ENCODE peak calls at places on chromosome 1, in nine cellular contexts. One of them, this sample, is unnamed.

GRCh38 chr1:38204698-38205097 is 158.1 kb upstream of the POU3F1 start:
- DNase-seq in WERI-Rb-1: no peak
- DNase-seq in upper lobe of right lung: no peak
- DNase-seq in dorsolateral prefrontal cortex: no peak
- DNase-seq in MM.1S: no peak
- DNase-seq in fibroblast of lung: no peak
- DNase-seq in SK-N-SH: no peak
- DNase-seq in right atrium auricular region: no peak
- DNase-seq in endodermal cell: no peak
- DNase-seq in this sample: no peak

GRCh38 chr1:41319803-41320711 is 41.2 kb upstream of the FOXO6 start:
- DNase-seq in right atrium auricular region: no peak
- DNase-seq in WERI-Rb-1: peak; percentile 96
- DNase-seq in SK-N-SH: no peak
- DNase-seq in MM.1S: no peak
- DNase-seq in fibroblast of lung: no peak
- DNase-seq in dorsolateral prefrontal cortex: no peak
- DNase-seq in endodermal cell: peak; percentile 54
- DNase-seq in upper lobe of right lung: no peak
- DNase-seq in this sample: peak; percentile 91

GRCh38 chr1:54006508-54006907 is 11.5 kb downstream of the LDLRAD1 start:
- DNase-seq in upper lobe of right lung: peak; percentile 10
- DNase-seq in endodermal cell: no peak
- DNase-seq in SK-N-SH: peak; percentile 11
- DNase-seq in WERI-Rb-1: no peak
- DNase-seq in right atrium auricular region: peak; percentile 1
- DNase-seq in dorsolateral prefrontal cortex: no peak
- DNase-seq in fibroblast of lung: no peak
- DNase-seq in MM.1S: no peak
- DNase-seq in this sample: no peak

GRCh38 chr1:153684892-153685291 is 6.4 kb downstream of the NPR1 start:
- DNase-seq in fibroblast of lung: no peak
- DNase-seq in WERI-Rb-1: no peak
- DNase-seq in upper lobe of right lung: no peak
- DNase-seq in SK-N-SH: no peak
- DNase-seq in MM.1S: no peak
- DNase-seq in right atrium auricular region: no peak
- DNase-seq in endodermal cell: no peak
- DNase-seq in dorsolateral prefrontal cortex: no peak
- DNase-seq in this sample: no peak

GRCh38 chr1:205313681-205314308 is 7.8 kb downstream of the NUAK2 start:
- DNase-seq in MM.1S: peak; percentile 75
- DNase-seq in upper lobe of right lung: peak; percentile 74
- DNase-seq in endodermal cell: peak; percentile 95
- DNase-seq in dorsolateral prefrontal cortex: peak; percentile 41
- DNase-seq in SK-N-SH: no peak
- DNase-seq in WERI-Rb-1: peak; percentile 93
- DNase-seq in right atrium auricular region: peak; percentile 66
- DNase-seq in fibroblast of lung: peak; percentile 70
- DNase-seq in this sample: peak; percentile 94

GRCh38 chr1:225597926-225598575 is 54.9 kb downstream of the ENAH start:
- DNase-seq in WERI-Rb-1: no peak
- DNase-seq in fibroblast of lung: peak; percentile 61
- DNase-seq in upper lobe of right lung: no peak
- DNase-seq in right atrium auricular region: no peak
- DNase-seq in endodermal cell: no peak
- DNase-seq in dorsolateral prefrontal cortex: no peak
- DNase-seq in SK-N-SH: no peak
- DNase-seq in MM.1S: no peak
- DNase-seq in this sample: no peak

GRCh38 chr1:117284408-117285215 is 73.9 kb upstream of the VTCN1 start:
- DNase-seq in upper lobe of right lung: no peak
- DNase-seq in fibroblast of lung: peak; percentile 79
- DNase-seq in endodermal cell: peak; percentile 59
- DNase-seq in WERI-Rb-1: peak; percentile 30
- DNase-seq in dorsolateral prefrontal cortex: no peak
- DNase-seq in SK-N-SH: peak; percentile 62
- DNase-seq in MM.1S: peak; percentile 27
- DNase-seq in right atrium auricular region: no peak
- DNase-seq in this sample: peak; percentile 50

GRCh38 chr1:221663321-221663720 is 78.6 kb downstream of the DUSP10 start:
- DNase-seq in WERI-Rb-1: no peak
- DNase-seq in fibroblast of lung: peak; percentile 19
- DNase-seq in SK-N-SH: no peak
- DNase-seq in upper lobe of right lung: no peak
- DNase-seq in endodermal cell: no peak
- DNase-seq in dorsolateral prefrontal cortex: no peak
- DNase-seq in MM.1S: no peak
- DNase-seq in right atrium auricular region: no peak
- DNase-seq in this sample: no peak

GRCh38 chr1:216447898-216448568 is 24.8 kb upstream of the USH2A start:
- DNase-seq in endodermal cell: no peak
- DNase-seq in dorsolateral prefrontal cortex: no peak
- DNase-seq in upper lobe of right lung: no peak
- DNase-seq in WERI-Rb-1: no peak
- DNase-seq in fibroblast of lung: no peak
- DNase-seq in right atrium auricular region: no peak
- DNase-seq in SK-N-SH: peak; percentile 61
- DNase-seq in MM.1S: peak; percentile 4
- DNase-seq in this sample: no peak

GRCh38 chr1:40036574-40036973 is 4.0 kb upstream of the CAP1 start:
- DNase-seq in right atrium auricular region: peak; percentile 82
- DNase-seq in SK-N-SH: peak; percentile 27
- DNase-seq in MM.1S: no peak
- DNase-seq in WERI-Rb-1: no peak
- DNase-seq in fibroblast of lung: peak; percentile 84
- DNase-seq in dorsolateral prefrontal cortex: peak; percentile 71
- DNase-seq in endodermal cell: no peak
- DNase-seq in upper lobe of right lung: no peak
- DNase-seq in this sample: peak; percentile 45

GRCh38 chr1:243489681-243490080 is 233.8 kb downstream of the SDCCAG8 start:
- DNase-seq in SK-N-SH: no peak
- DNase-seq in endodermal cell: no peak
- DNase-seq in right atrium auricular region: no peak
- DNase-seq in MM.1S: no peak
- DNase-seq in WERI-Rb-1: no peak
- DNase-seq in upper lobe of right lung: no peak
- DNase-seq in dorsolateral prefrontal cortex: no peak
- DNase-seq in fibroblast of lung: no peak
- DNase-seq in this sample: no peak

GRCh38 chr1:86507935-86508582 is 38.8 kb upstream of the CLCA4 start:
- DNase-seq in right atrium auricular region: no peak
- DNase-seq in MM.1S: peak; percentile 19
- DNase-seq in dorsolateral prefrontal cortex: no peak
- DNase-seq in SK-N-SH: no peak
- DNase-seq in upper lobe of right lung: no peak
- DNase-seq in fibroblast of lung: peak; percentile 65
- DNase-seq in WERI-Rb-1: peak; percentile 17
- DNase-seq in endodermal cell: peak; percentile 70
- DNase-seq in this sample: peak; percentile 31

GRCh38 chr1:110482662-110483307 is 31.8 kb downstream of the PROK1 start:
- DNase-seq in MM.1S: no peak
- DNase-seq in endodermal cell: peak; percentile 77
- DNase-seq in fibroblast of lung: no peak
- DNase-seq in WERI-Rb-1: no peak
- DNase-seq in upper lobe of right lung: peak; percentile 81
- DNase-seq in right atrium auricular region: no peak
- DNase-seq in dorsolateral prefrontal cortex: no peak
- DNase-seq in SK-N-SH: no peak
- DNase-seq in this sample: no peak

GRCh38 chr1:25707280-25708016 is 90.9 kb downstream of the MAN1C1 start:
- DNase-seq in fibroblast of lung: no peak
- DNase-seq in upper lobe of right lung: no peak
- DNase-seq in right atrium auricular region: no peak
- DNase-seq in SK-N-SH: peak; percentile 80
- DNase-seq in WERI-Rb-1: no peak
- DNase-seq in endodermal cell: peak; percentile 76
- DNase-seq in dorsolateral prefrontal cortex: no peak
- DNase-seq in MM.1S: no peak
- DNase-seq in this sample: peak; percentile 96

GRCh38 chr1:61428146-61428545 is 296.8 kb downstream of the TM2D1 start:
- DNase-seq in MM.1S: no peak
- DNase-seq in right atrium auricular region: no peak
- DNase-seq in WERI-Rb-1: no peak
- DNase-seq in fibroblast of lung: no peak
- DNase-seq in endodermal cell: no peak
- DNase-seq in dorsolateral prefrontal cortex: no peak
- DNase-seq in upper lobe of right lung: no peak
- DNase-seq in SK-N-SH: no peak
- DNase-seq in this sample: peak; percentile 78

GRCh38 chr1:36366091-36366661 is 19.5 kb downstream of the STK40 start:
- DNase-seq in fibroblast of lung: peak; percentile 55
- DNase-seq in right atrium auricular region: no peak
- DNase-seq in upper lobe of right lung: no peak
- DNase-seq in endodermal cell: peak; percentile 67
- DNase-seq in dorsolateral prefrontal cortex: peak; percentile 84
- DNase-seq in SK-N-SH: peak; percentile 89
- DNase-seq in MM.1S: no peak
- DNase-seq in WERI-Rb-1: peak; percentile 77
- DNase-seq in this sample: peak; percentile 97

GRCh38 chr1:80673935-80674597 is 1126.7 kb upstream of the ADGRL2 start:
- DNase-seq in right atrium auricular region: no peak
- DNase-seq in SK-N-SH: no peak
- DNase-seq in endodermal cell: no peak
- DNase-seq in upper lobe of right lung: no peak
- DNase-seq in MM.1S: no peak
- DNase-seq in dorsolateral prefrontal cortex: no peak
- DNase-seq in WERI-Rb-1: no peak
- DNase-seq in fibroblast of lung: peak; percentile 9
- DNase-seq in this sample: no peak
- H3K4me3 ChIP-seq in right atrium auricular region: no peak overlapping the region
- H3K4me3 ChIP-seq in SK-N-SH: no peak overlapping the region
- H3K4me3 ChIP-seq in endodermal cell: no peak overlapping the region
- H3K4me3 ChIP-seq in upper lobe of right lung: no peak overlapping the region
- H3K4me3 ChIP-seq in MM.1S: no peak overlapping the region
- H3K4me3 ChIP-seq in dorsolateral prefrontal cortex: no peak overlapping the region
- H3K4me3 ChIP-seq in WERI-Rb-1: no peak overlapping the region
- H3K4me3 ChIP-seq in fibroblast of lung: no peak overlapping the region
- H3K4me3 ChIP-seq in this sample: no peak overlapping the region

GRCh38 chr1:8718878-8719361 is 98.5 kb downstream of the RERE start:
- DNase-seq in fibroblast of lung: no peak
- DNase-seq in right atrium auricular region: no peak
- DNase-seq in dorsolateral prefrontal cortex: no peak
- DNase-seq in SK-N-SH: peak; percentile 45
- DNase-seq in WERI-Rb-1: no peak
- DNase-seq in endodermal cell: peak; percentile 62
- DNase-seq in upper lobe of right lung: no peak
- DNase-seq in MM.1S: no peak
- DNase-seq in this sample: no peak

GRCh38 chr1:8720347-8720746 is 97.1 kb downstream of the RERE start:
- DNase-seq in MM.1S: no peak
- DNase-seq in dorsolateral prefrontal cortex: no peak
- DNase-seq in right atrium auricular region: no peak
- DNase-seq in fibroblast of lung: no peak
- DNase-seq in upper lobe of right lung: no peak
- DNase-seq in WERI-Rb-1: no peak
- DNase-seq in SK-N-SH: no peak
- DNase-seq in endodermal cell: no peak
- DNase-seq in this sample: no peak

GRCh38 chr1:8721681-8722324 is 95.6 kb downstream of the RERE start:
- DNase-seq in endodermal cell: no peak
- DNase-seq in MM.1S: no peak
- DNase-seq in upper lobe of right lung: no peak
- DNase-seq in SK-N-SH: no peak
- DNase-seq in WERI-Rb-1: no peak
- DNase-seq in dorsolateral prefrontal cortex: no peak
- DNase-seq in right atrium auricular region: no peak
- DNase-seq in fibroblast of lung: no peak
- DNase-seq in this sample: no peak

GRCh38 chr1:8727809-8728213 is 89.6 kb downstream of the RERE start:
- DNase-seq in endodermal cell: no peak
- DNase-seq in dorsolateral prefrontal cortex: peak; percentile 53
- DNase-seq in right atrium auricular region: no peak
- DNase-seq in SK-N-SH: peak; percentile 70
- DNase-seq in WERI-Rb-1: no peak
- DNase-seq in upper lobe of right lung: no peak
- DNase-seq in MM.1S: no peak
- DNase-seq in fibroblast of lung: no peak
- DNase-seq in this sample: no peak

GRCh38 chr1:8723010-8723409 is 94.4 kb downstream of the RERE start:
- DNase-seq in dorsolateral prefrontal cortex: no peak
- DNase-seq in MM.1S: no peak
- DNase-seq in SK-N-SH: no peak
- DNase-seq in WERI-Rb-1: no peak
- DNase-seq in right atrium auricular region: no peak
- DNase-seq in upper lobe of right lung: no peak
- DNase-seq in fibroblast of lung: no peak
- DNase-seq in endodermal cell: no peak
- DNase-seq in this sample: no peak
- H3K27ac ChIP-seq in dorsolateral prefrontal cortex: no peak overlapping the region
- H3K27ac ChIP-seq in MM.1S: no peak overlapping the region
- H3K27ac ChIP-seq in SK-N-SH: no peak overlapping the region
- H3K27ac ChIP-seq in WERI-Rb-1: no peak overlapping the region
- H3K27ac ChIP-seq in right atrium auricular region: no peak overlapping the region
- H3K27ac ChIP-seq in upper lobe of right lung: no peak overlapping the region
- H3K27ac ChIP-seq in fibroblast of lung: no peak overlapping the region
- H3K27ac ChIP-seq in endodermal cell: no peak overlapping the region
- H3K27ac ChIP-seq in this sample: no peak overlapping the region

DNA sequence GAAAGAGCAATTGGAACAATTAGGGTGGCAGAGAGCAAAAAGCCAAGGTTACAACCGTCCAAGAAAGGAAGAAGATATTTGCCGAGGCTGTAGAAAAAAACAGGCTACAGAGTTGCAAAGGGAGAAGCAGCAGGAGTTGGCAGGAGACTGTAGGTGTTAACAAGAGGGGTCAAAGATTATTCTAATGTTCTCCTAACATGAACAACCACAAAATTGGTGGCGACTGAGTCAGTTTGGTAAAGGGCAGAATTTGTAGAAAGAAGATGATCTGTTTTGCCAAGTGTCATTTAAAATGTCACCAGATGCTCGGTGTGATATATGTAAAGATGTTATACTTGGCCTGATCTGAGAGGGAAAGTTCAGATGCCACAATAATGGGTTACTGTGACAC is 401 bp upstream of the PRUNE1 start:
- DNase-seq in endodermal cell: no peak
- DNase-seq in dorsolateral prefrontal cortex: no peak
- DNase-seq in right atrium auricular region: no peak
- DNase-seq in fibroblast of lung: no peak
- DNase-seq in MM.1S: no peak
- DNase-seq in upper lobe of right lung: no peak
- DNase-seq in SK-N-SH: no peak
- DNase-seq in WERI-Rb-1: no peak
- DNase-seq in this sample: no peak
- H3K4me3 ChIP-seq in endodermal cell: peak overlapping the region; percentile 97
- H3K4me3 ChIP-seq in dorsolateral prefrontal cortex: peak overlapping the region; percentile 91
- H3K4me3 ChIP-seq in right atrium auricular region: peak overlapping the region; percentile 76
- H3K4me3 ChIP-seq in fibroblast of lung: peak overlapping the region; percentile 25
- H3K4me3 ChIP-seq in MM.1S: peak overlapping the region; percentile 82
- H3K4me3 ChIP-seq in upper lobe of right lung: peak overlapping the region; percentile 59
- H3K4me3 ChIP-seq in SK-N-SH: peak overlapping the region; percentile 80
- H3K4me3 ChIP-seq in WERI-Rb-1: peak overlapping the region; percentile 76
- H3K4me3 ChIP-seq in this sample: peak overlapping the region; percentile 76

DNA sequence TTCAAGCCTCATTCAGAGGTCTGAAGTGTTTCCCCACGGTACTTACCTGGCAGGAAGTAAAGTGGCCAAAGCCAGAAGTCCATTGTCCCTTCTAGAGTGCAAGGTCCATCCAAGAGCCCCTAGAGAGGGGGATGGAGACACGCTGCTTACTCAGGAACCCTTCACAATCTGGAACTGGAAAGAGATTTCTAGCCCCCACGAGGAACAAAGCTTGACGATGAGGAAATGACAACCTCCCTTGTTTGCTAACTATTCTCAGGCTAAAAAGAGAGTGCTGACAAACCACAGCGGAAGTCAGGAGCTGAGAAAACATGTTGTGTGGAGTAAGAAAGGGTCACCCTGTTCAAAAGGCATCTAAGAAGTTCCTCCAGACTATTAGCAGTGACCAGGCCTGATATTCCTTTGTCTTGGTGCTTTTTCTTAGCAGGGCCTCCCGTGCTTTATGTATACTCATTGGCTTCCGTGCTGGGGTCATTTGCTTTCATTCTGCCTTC is at the start of gene FCMR:
- DNase-seq in SK-N-SH: no peak
- DNase-seq in right atrium auricular region: no peak
- DNase-seq in MM.1S: peak; percentile 95
- DNase-seq in endodermal cell: no peak
- DNase-seq in WERI-Rb-1: no peak
- DNase-seq in dorsolateral prefrontal cortex: no peak
- DNase-seq in upper lobe of right lung: no peak
- DNase-seq in fibroblast of lung: no peak
- DNase-seq in this sample: no peak
- H3K27ac ChIP-seq in SK-N-SH: no peak within 1 kb of the TSS
- H3K27ac ChIP-seq in right atrium auricular region: peak within 1 kb of the TSS; percentile 16
- H3K27ac ChIP-seq in MM.1S: peak within 1 kb of the TSS; percentile 97
- H3K27ac ChIP-seq in endodermal cell: no peak within 1 kb of the TSS
- H3K27ac ChIP-seq in WERI-Rb-1: no peak within 1 kb of the TSS
- H3K27ac ChIP-seq in dorsolateral prefrontal cortex: peak within 1 kb of the TSS; percentile 3
- H3K27ac ChIP-seq in upper lobe of right lung: peak within 1 kb of the TSS; percentile 68
- H3K27ac ChIP-seq in fibroblast of lung: no peak within 1 kb of the TSS
- H3K27ac ChIP-seq in this sample: no peak within 1 kb of the TSS

This sample was measured in SJCRH30.